ENCODE peak calls at places on chromosomes 3 and 15, in six cellular contexts. I, Q, N, S, A and G are unnamed samples.
A peak's percentile ranks its signal among the peaks of the same experiment; 100 is the strongest.

GRCh38 chr3:152480282-152480953 is 211.7 kb downstream of the MBNL1 start:
- DNase-seq in I (no peak), A (no peak), Q (no peak), S (no peak), N (no peak), G (no peak)

GRCh38 chr15:52208306-52208946 is 17.2 kb upstream of the GNB5 start:
- DNase-seq in A (no peak), N (peak; percentile 43), S (peak; percentile 36), I (no peak), Q (peak; percentile 67), G (peak; percentile 20)

GRCh38 chr15:94673801-94674200 is 442.4 kb downstream of the MCTP2 start:
- DNase-seq in S (no peak), N (no peak), I (peak; percentile 43), Q (no peak), A (no peak), G (no peak)

GRCh38 chr15:43998607-43999006 is 171.8 kb downstream of the WDR76 start:
- DNase-seq in Q (no peak), A (no peak), I (no peak), N (peak; percentile 29), S (no peak), G (no peak)

GRCh38 chr3:17342126-17342525 is 400.3 kb downstream of the TBC1D5 start:
- DNase-seq in A (no peak), N (no peak), S (no peak), Q (no peak), I (no peak), G (no peak)

GRCh38 chr3:170542704-170543103 is 43.2 kb downstream of the SLC7A14 start:
- DNase-seq in S (no peak), N (no peak), Q (no peak), A (no peak), I (no peak), G (no peak)

GRCh38 chr3:59884409-59884808 is 834.6 kb upstream of the CFAP20DC start:
- DNase-seq in Q (no peak), N (no peak), A (no peak), S (no peak), I (no peak), G (no peak)

GRCh38 chr3:128297401-128298138 is 144.3 kb downstream of the EEFSEC start:
- DNase-seq in N (no peak), I (no peak), Q (no peak), A (no peak), S (no peak), G (peak; percentile 10)

GRCh38 chr3:126358038-126358815 is 1.0 kb upstream of the KLF15 start:
- DNase-seq in I (no peak), A (no peak), S (peak; percentile 20), Q (no peak), N (no peak), G (no peak)

GRCh38 chr3:129888739-129889138 is 4.8 kb downstream of the TMCC1 start:
- DNase-seq in A (no peak), S (no peak), Q (no peak), N (peak; percentile 93), I (no peak), G (peak; percentile 39)

GRCh38 chr15:48940508-48940907 is 23.2 kb downstream of the SHC4 start:
- DNase-seq in S (no peak), Q (no peak), A (no peak), N (peak; percentile 92), I (no peak), G (peak; percentile 83)

GRCh38 chr3:141680620-141681389 is 57.3 kb upstream of the RNF7 start:
- DNase-seq in N (no peak), S (no peak), I (no peak), Q (no peak), A (no peak), G (no peak)

GRCh38 chr3:16205156-16205870 is 30.8 kb downstream of the GALNT15 start:
- DNase-seq in N (no peak), S (no peak), Q (no peak), A (no peak), I (no peak), G (peak; percentile 98)

GRCh38 chr3:45534580-45535080 is 59.9 kb upstream of the LIMD1 start:
- DNase-seq in N (no peak), Q (no peak), I (no peak), S (no peak), A (no peak), G (no peak)

GRCh38 chr3:52277972-52278509 is 408 bp downstream of the WDR82 start:
- DNase-seq in Q (peak; percentile 52), S (peak; percentile 33), I (peak; percentile 80), A (no peak), N (no peak), G (no peak)

GRCh38 chr3:124559650-124560405 is 170.4 kb upstream of the UMPS start:
- DNase-seq in N (peak; percentile 62), A (peak; percentile 60), S (peak; percentile 63), Q (peak; percentile 19), I (peak; percentile 70), G (no peak)

GRCh38 chr3:154956815-154957214 is 123.3 kb upstream of the MME start:
- DNase-seq in I (no peak), Q (no peak), A (no peak), N (no peak), S (no peak), G (no peak)

GRCh38 chr3:46709721-46710120 is 7.9 kb downstream of the PRSS50 start:
- DNase-seq in I (peak; percentile 23), S (no peak), A (peak; percentile 25), Q (no peak), N (no peak), G (no peak)

GRCh38 chr15:92149469-92149868 is 244.2 kb upstream of the ST8SIA2 start:
- DNase-seq in I (no peak), N (no peak), S (no peak), Q (no peak), A (no peak), G (no peak)

GRCh38 chr15:101148166-101148880 is 103.5 kb downstream of the CHSY1 start:
- DNase-seq in N (no peak), I (no peak), A (peak; percentile 39), Q (no peak), S (no peak), G (no peak)

GRCh38 chr3:65576942-65577341 is 461.8 kb downstream of the MAGI1 start:
- DNase-seq in S (no peak), Q (no peak), I (no peak), N (peak; percentile 4), A (no peak), G (no peak)

GRCh38 chr15:23570466-23570865 is 5.0 kb downstream of the MKRN3 start:
- DNase-seq in N (no peak), I (no peak), S (no peak), A (no peak), Q (no peak), G (no peak)

GRCh38 chr3:56942523-56942922 is 117.9 kb upstream of the SPATA12 start:
- DNase-seq in N (no peak), Q (no peak), I (no peak), A (no peak), S (no peak), G (no peak)

GRCh38 chr3:112074006-112074405 is 12.2 kb upstream of the C3orf52 start:
- DNase-seq in I (no peak), A (no peak), N (no peak), Q (no peak), S (no peak), G (no peak)

GRCh38 chr15:42085236-42085605 is 9.1 kb downstream of the PLA2G4D start:
- DNase-seq in Q (no peak), S (no peak), I (no peak), N (no peak), A (peak; percentile 36), G (no peak)

GRCh38 chr3:32184187-32184730 is 54.2 kb upstream of the CMTM8 start:
- DNase-seq in S (no peak), I (no peak), N (no peak), Q (no peak), A (no peak), G (no peak)

GRCh38 chr15:80823995-80824394 is 44.8 kb downstream of the CEMIP start:
- DNase-seq in S (no peak), I (no peak), N (no peak), Q (no peak), A (no peak), G (no peak)

GRCh38 chr15:68768321-68768720 is 52.4 kb downstream of the ANP32A start:
- DNase-seq in S (no peak), N (no peak), I (no peak), A (no peak), Q (no peak), G (no peak)

DNA sequence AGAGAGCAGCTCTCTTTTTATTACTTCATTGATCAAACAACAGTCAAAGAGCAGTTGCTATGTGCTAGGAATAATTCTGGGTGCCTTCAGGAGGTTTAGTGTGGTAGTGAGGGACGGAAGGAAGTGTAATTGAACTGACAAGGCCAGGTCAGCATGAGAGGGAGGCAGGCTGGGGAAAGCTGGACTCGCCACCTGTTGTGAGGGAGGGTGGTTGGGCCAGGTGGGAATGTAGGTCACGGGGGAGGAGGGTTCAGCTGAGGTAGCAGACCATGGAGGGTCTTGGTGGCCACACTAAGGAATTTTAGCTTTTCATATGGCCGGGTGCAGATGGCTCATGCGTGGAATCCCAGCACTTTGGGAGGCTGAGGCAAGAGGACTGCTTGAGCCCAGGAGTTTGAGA is 1.5 kb upstream of the MAP6D1 start:
- DNase-seq in N (no peak), I (no peak), Q (no peak), S (no peak), A (no peak), G (no peak)
- H3K27ac ChIP-seq in N (no peak overlapping the region), I (no peak overlapping the region), Q (no peak overlapping the region), S (no peak overlapping the region), A (no peak overlapping the region), G (peak overlapping the region; percentile 0)

DNA sequence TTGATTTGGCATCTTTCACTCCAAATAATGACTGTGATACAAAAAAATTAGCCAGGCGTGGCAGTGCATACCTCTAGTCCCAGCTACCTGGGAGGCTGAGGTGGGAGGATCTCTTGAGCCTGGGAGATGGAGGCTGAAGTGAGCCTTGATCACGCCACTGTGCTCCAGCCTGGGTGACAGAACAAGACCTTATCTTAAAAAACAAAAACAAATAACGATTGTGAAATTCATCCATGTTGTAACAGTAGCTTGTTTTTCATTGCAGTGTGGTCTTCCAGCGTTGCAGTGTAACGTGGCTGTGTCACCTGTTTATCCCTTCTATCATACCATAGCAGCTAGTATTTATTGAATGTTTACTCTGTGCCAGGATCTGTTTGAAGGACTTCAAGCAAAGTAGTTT is 120.9 kb downstream of the ITPR1 start:
- DNase-seq in I (no peak), N (no peak), A (no peak), S (no peak), Q (no peak), G (no peak)
- H3K27ac ChIP-seq in I (no peak overlapping the region), N (no peak overlapping the region), A (no peak overlapping the region), S (no peak overlapping the region), Q (no peak overlapping the region), G (no peak overlapping the region)

GRCh38 chr3:58066842-58067241 is 58.6 kb downstream of the FLNB start:
- DNase-seq in Q (no peak), S (no peak), I (no peak), N (no peak), A (no peak), G (no peak)
- H3K27ac ChIP-seq in Q (no peak overlapping the region), S (peak overlapping the region; percentile 11), I (peak overlapping the region; percentile 28), N (no peak overlapping the region), A (no peak overlapping the region), G (peak overlapping the region; percentile 6)

GRCh38 chr3:55269636-55270035 is 217.5 kb downstream of the WNT5A start:
- DNase-seq in Q (no peak), A (no peak), N (no peak), I (no peak), S (no peak), G (no peak)

GRCh38 chr3:55269096-55269495 is 218.0 kb downstream of the WNT5A start:
- DNase-seq in Q (no peak), S (no peak), N (no peak), A (no peak), I (no peak), G (no peak)

GRCh38 chr3:55267206-55267930 is 219.7 kb downstream of the WNT5A start:
- DNase-seq in I (no peak), A (no peak), S (no peak), Q (no peak), N (no peak), G (no peak)

GRCh38 chr3:55264933-55265332 is 222.2 kb downstream of the WNT5A start:
- DNase-seq in I (no peak), S (no peak), Q (no peak), A (no peak), N (no peak), G (no peak)
- H3K27ac ChIP-seq in I (no peak overlapping the region), S (no peak overlapping the region), Q (no peak overlapping the region), A (no peak overlapping the region), N (no peak overlapping the region), G (no peak overlapping the region)